ENCODE peak calls at places on chromosomes 7 and 10, in four cellular contexts. One of them, this sample, is unnamed.
A peak's percentile ranks its signal among the peaks of the same experiment; 100 is the strongest.

GRCh38 chr10:5252177-5253037 is 55.8 kb downstream of the AKR1C4 start:
- ATAC-seq in SK-N-SH treated with all-trans-retinoic acid at 6 μM for 48 hours: no peak
- ATAC-seq in stimulated activated naive CD8-positive, alpha-beta T cell treated with anti-CD3 and anti-CD28 coated beads, Interleukin-15, amount 100 ng/mL, for 72 hours: no peak
- ATAC-seq in activated T-cell treated with anti-CD3 and anti-CD28 coated beads, Interleukin-2, amount 50 U/mL, for 4 hours: no peak
- ATAC-seq in this sample: no peak

GRCh38 chr7:41448104-41448503 is 254.8 kb downstream of the INHBA start:
- ATAC-seq in activated T-cell treated with anti-CD3 and anti-CD28 coated beads, Interleukin-2, amount 50 U/mL, for 4 hours: no peak
- ATAC-seq in stimulated activated naive CD8-positive, alpha-beta T cell treated with anti-CD3 and anti-CD28 coated beads, Interleukin-15, amount 100 ng/mL, for 72 hours: no peak
- ATAC-seq in SK-N-SH treated with all-trans-retinoic acid at 6 μM for 48 hours: no peak
- ATAC-seq in this sample: no peak

GRCh38 chr10:118590334-118590733 is 5.1 kb downstream of the PRLHR start:
- ATAC-seq in stimulated activated naive CD8-positive, alpha-beta T cell treated with anti-CD3 and anti-CD28 coated beads, Interleukin-15, amount 100 ng/mL, for 72 hours: no peak
- ATAC-seq in activated T-cell treated with anti-CD3 and anti-CD28 coated beads, Interleukin-2, amount 50 U/mL, for 4 hours: no peak
- ATAC-seq in SK-N-SH treated with all-trans-retinoic acid at 6 μM for 48 hours: peak; percentile 58
- ATAC-seq in this sample: no peak

GRCh38 chr7:155315977-155316376 is 18.3 kb downstream of the INSIG1 start:
- ATAC-seq in SK-N-SH treated with all-trans-retinoic acid at 6 μM for 48 hours: no peak
- ATAC-seq in activated T-cell treated with anti-CD3 and anti-CD28 coated beads, Interleukin-2, amount 50 U/mL, for 4 hours: no peak
- ATAC-seq in stimulated activated naive CD8-positive, alpha-beta T cell treated with anti-CD3 and anti-CD28 coated beads, Interleukin-15, amount 100 ng/mL, for 72 hours: no peak
- ATAC-seq in this sample: no peak

GRCh38 chr7:133854739-133855138 is 272.4 kb upstream of the LRGUK start:
- ATAC-seq in stimulated activated naive CD8-positive, alpha-beta T cell treated with anti-CD3 and anti-CD28 coated beads, Interleukin-15, amount 100 ng/mL, for 72 hours: no peak
- ATAC-seq in activated T-cell treated with anti-CD3 and anti-CD28 coated beads, Interleukin-2, amount 50 U/mL, for 4 hours: no peak
- ATAC-seq in SK-N-SH treated with all-trans-retinoic acid at 6 μM for 48 hours: peak; percentile 55
- ATAC-seq in this sample: no peak

GRCh38 chr7:44074349-44074695 is 8.0 kb downstream of the POLM start:
- ATAC-seq in stimulated activated naive CD8-positive, alpha-beta T cell treated with anti-CD3 and anti-CD28 coated beads, Interleukin-15, amount 100 ng/mL, for 72 hours: peak; percentile 11
- ATAC-seq in activated T-cell treated with anti-CD3 and anti-CD28 coated beads, Interleukin-2, amount 50 U/mL, for 4 hours: no peak
- ATAC-seq in SK-N-SH treated with all-trans-retinoic acid at 6 μM for 48 hours: no peak
- ATAC-seq in this sample: no peak

GRCh38 chr10:71964669-71965515 is 697 bp downstream of the CHST3 start:
- ATAC-seq in stimulated activated naive CD8-positive, alpha-beta T cell treated with anti-CD3 and anti-CD28 coated beads, Interleukin-15, amount 100 ng/mL, for 72 hours: peak; percentile 74
- ATAC-seq in activated T-cell treated with anti-CD3 and anti-CD28 coated beads, Interleukin-2, amount 50 U/mL, for 4 hours: peak; percentile 77
- ATAC-seq in SK-N-SH treated with all-trans-retinoic acid at 6 μM for 48 hours: peak; percentile 80
- ATAC-seq in this sample: peak; percentile 78

GRCh38 chr7:153835712-153836265 is 216.4 kb upstream of the DPP6 start:
- ATAC-seq in activated T-cell treated with anti-CD3 and anti-CD28 coated beads, Interleukin-2, amount 50 U/mL, for 4 hours: no peak
- ATAC-seq in SK-N-SH treated with all-trans-retinoic acid at 6 μM for 48 hours: no peak
- ATAC-seq in stimulated activated naive CD8-positive, alpha-beta T cell treated with anti-CD3 and anti-CD28 coated beads, Interleukin-15, amount 100 ng/mL, for 72 hours: no peak
- ATAC-seq in this sample: no peak

GRCh38 chr10:5723692-5724091 is 39.1 kb downstream of the TASOR2 start:
- ATAC-seq in SK-N-SH treated with all-trans-retinoic acid at 6 μM for 48 hours: no peak
- ATAC-seq in activated T-cell treated with anti-CD3 and anti-CD28 coated beads, Interleukin-2, amount 50 U/mL, for 4 hours: no peak
- ATAC-seq in stimulated activated naive CD8-positive, alpha-beta T cell treated with anti-CD3 and anti-CD28 coated beads, Interleukin-15, amount 100 ng/mL, for 72 hours: no peak
- ATAC-seq in this sample: no peak

GRCh38 chr10:78972160-78972946 is 96.4 kb upstream of the ZMIZ1 start:
- ATAC-seq in SK-N-SH treated with all-trans-retinoic acid at 6 μM for 48 hours: peak; percentile 53
- ATAC-seq in stimulated activated naive CD8-positive, alpha-beta T cell treated with anti-CD3 and anti-CD28 coated beads, Interleukin-15, amount 100 ng/mL, for 72 hours: no peak
- ATAC-seq in activated T-cell treated with anti-CD3 and anti-CD28 coated beads, Interleukin-2, amount 50 U/mL, for 4 hours: no peak
- ATAC-seq in this sample: no peak

GRCh38 chr7:4883352-4884144 is at the start of gene RADIL:
- ATAC-seq in SK-N-SH treated with all-trans-retinoic acid at 6 μM for 48 hours: peak; percentile 76
- ATAC-seq in stimulated activated naive CD8-positive, alpha-beta T cell treated with anti-CD3 and anti-CD28 coated beads, Interleukin-15, amount 100 ng/mL, for 72 hours: peak; percentile 95
- ATAC-seq in activated T-cell treated with anti-CD3 and anti-CD28 coated beads, Interleukin-2, amount 50 U/mL, for 4 hours: peak; percentile 97
- ATAC-seq in this sample: peak; percentile 99

GRCh38 chr7:57424515-57425238 is 25.3 kb upstream of the ZNF716 start:
- ATAC-seq in activated T-cell treated with anti-CD3 and anti-CD28 coated beads, Interleukin-2, amount 50 U/mL, for 4 hours: no peak
- ATAC-seq in stimulated activated naive CD8-positive, alpha-beta T cell treated with anti-CD3 and anti-CD28 coated beads, Interleukin-15, amount 100 ng/mL, for 72 hours: no peak
- ATAC-seq in SK-N-SH treated with all-trans-retinoic acid at 6 μM for 48 hours: no peak
- ATAC-seq in this sample: no peak

GRCh38 chr10:8069627-8070026 is 15.1 kb downstream of the GATA3 start:
- ATAC-seq in stimulated activated naive CD8-positive, alpha-beta T cell treated with anti-CD3 and anti-CD28 coated beads, Interleukin-15, amount 100 ng/mL, for 72 hours: no peak
- ATAC-seq in activated T-cell treated with anti-CD3 and anti-CD28 coated beads, Interleukin-2, amount 50 U/mL, for 4 hours: no peak
- ATAC-seq in SK-N-SH treated with all-trans-retinoic acid at 6 μM for 48 hours: peak; percentile 73
- ATAC-seq in this sample: no peak

GRCh38 chr10:17064435-17064834 is 65.2 kb downstream of the CUBN start:
- ATAC-seq in activated T-cell treated with anti-CD3 and anti-CD28 coated beads, Interleukin-2, amount 50 U/mL, for 4 hours: no peak
- ATAC-seq in SK-N-SH treated with all-trans-retinoic acid at 6 μM for 48 hours: peak; percentile 30
- ATAC-seq in stimulated activated naive CD8-positive, alpha-beta T cell treated with anti-CD3 and anti-CD28 coated beads, Interleukin-15, amount 100 ng/mL, for 72 hours: no peak
- ATAC-seq in this sample: no peak

GRCh38 chr10:32244421-32245207 is 102.3 kb downstream of the EPC1 start:
- ATAC-seq in activated T-cell treated with anti-CD3 and anti-CD28 coated beads, Interleukin-2, amount 50 U/mL, for 4 hours: peak; percentile 98
- ATAC-seq in SK-N-SH treated with all-trans-retinoic acid at 6 μM for 48 hours: no peak
- ATAC-seq in stimulated activated naive CD8-positive, alpha-beta T cell treated with anti-CD3 and anti-CD28 coated beads, Interleukin-15, amount 100 ng/mL, for 72 hours: peak; percentile 99
- ATAC-seq in this sample: peak; percentile 94

GRCh38 chr7:121288894-121289293 is 39.9 kb upstream of the WNT16 start:
- ATAC-seq in SK-N-SH treated with all-trans-retinoic acid at 6 μM for 48 hours: peak; percentile 80
- ATAC-seq in activated T-cell treated with anti-CD3 and anti-CD28 coated beads, Interleukin-2, amount 50 U/mL, for 4 hours: no peak
- ATAC-seq in stimulated activated naive CD8-positive, alpha-beta T cell treated with anti-CD3 and anti-CD28 coated beads, Interleukin-15, amount 100 ng/mL, for 72 hours: no peak
- ATAC-seq in this sample: no peak

GRCh38 chr7:48183965-48184364 is 12.7 kb downstream of the ABCA13 start:
- ATAC-seq in stimulated activated naive CD8-positive, alpha-beta T cell treated with anti-CD3 and anti-CD28 coated beads, Interleukin-15, amount 100 ng/mL, for 72 hours: no peak
- ATAC-seq in SK-N-SH treated with all-trans-retinoic acid at 6 μM for 48 hours: no peak
- ATAC-seq in activated T-cell treated with anti-CD3 and anti-CD28 coated beads, Interleukin-2, amount 50 U/mL, for 4 hours: no peak
- ATAC-seq in this sample: peak; percentile 26

GRCh38 chr7:29457565-29457971 is 106.1 kb upstream of the PRR15 start:
- ATAC-seq in stimulated activated naive CD8-positive, alpha-beta T cell treated with anti-CD3 and anti-CD28 coated beads, Interleukin-15, amount 100 ng/mL, for 72 hours: no peak
- ATAC-seq in SK-N-SH treated with all-trans-retinoic acid at 6 μM for 48 hours: peak; percentile 46
- ATAC-seq in activated T-cell treated with anti-CD3 and anti-CD28 coated beads, Interleukin-2, amount 50 U/mL, for 4 hours: no peak
- ATAC-seq in this sample: no peak

GRCh38 chr10:31451766-31452165 is 132.8 kb downstream of the ZEB1 start:
- ATAC-seq in SK-N-SH treated with all-trans-retinoic acid at 6 μM for 48 hours: no peak
- ATAC-seq in stimulated activated naive CD8-positive, alpha-beta T cell treated with anti-CD3 and anti-CD28 coated beads, Interleukin-15, amount 100 ng/mL, for 72 hours: no peak
- ATAC-seq in activated T-cell treated with anti-CD3 and anti-CD28 coated beads, Interleukin-2, amount 50 U/mL, for 4 hours: no peak
- ATAC-seq in this sample: no peak

GRCh38 chr10:78776746-78777145 is 292.0 kb upstream of the ZMIZ1 start:
- ATAC-seq in activated T-cell treated with anti-CD3 and anti-CD28 coated beads, Interleukin-2, amount 50 U/mL, for 4 hours: no peak
- ATAC-seq in SK-N-SH treated with all-trans-retinoic acid at 6 μM for 48 hours: no peak
- ATAC-seq in stimulated activated naive CD8-positive, alpha-beta T cell treated with anti-CD3 and anti-CD28 coated beads, Interleukin-15, amount 100 ng/mL, for 72 hours: no peak
- ATAC-seq in this sample: no peak

GRCh38 chr10:102476466-102477141 is 25.3 kb upstream of the C10orf95 start:
- ATAC-seq in stimulated activated naive CD8-positive, alpha-beta T cell treated with anti-CD3 and anti-CD28 coated beads, Interleukin-15, amount 100 ng/mL, for 72 hours: no peak
- ATAC-seq in SK-N-SH treated with all-trans-retinoic acid at 6 μM for 48 hours: no peak
- ATAC-seq in activated T-cell treated with anti-CD3 and anti-CD28 coated beads, Interleukin-2, amount 50 U/mL, for 4 hours: no peak
- ATAC-seq in this sample: peak; percentile 31

This sample was measured in activated T-helper 17 cell treated with anti-CD3 and anti-CD28 coated beads, Interleukin-2, amount 50 U/mL, for 72 hours.